ENCODE peak calls at places on chromosomes 11 and 22, in eight cellular contexts. H is nephron progenitor cell, O is astrocyte of the cerebellum, S is upper lobe of right lung, A is anterior cingulate cortex, E is GM03348, N is WTC11, L is HS-5. C is an unnamed sample.
A peak's percentile ranks its signal among the peaks of the same experiment; 100 is the strongest.

GRCh38 chr11:8288166-8288772 is 24.6 kb upstream of the LMO1 start:
- DNase-seq in H (no peak), O (no peak), S (no peak), A (no peak), E (no peak), N (no peak), L (no peak), C (no peak)

GRCh38 chr11:17102447-17102846 is 25.0 kb upstream of the RPS13 start:
- DNase-seq in H (no peak), O (no peak), S (no peak), A (no peak), E (peak; percentile 21), N (no peak), L (no peak), C (no peak)

GRCh38 chr22:37018815-37019308 is 385 bp downstream of the TST start:
- DNase-seq in H (peak; percentile 77), O (no peak), S (peak; percentile 83), A (no peak), E (peak; percentile 77), N (peak; percentile 72), L (no peak), C (no peak)

GRCh38 chr22:44738347-44738715 is 14.0 kb upstream of the ARHGAP8 start:
- DNase-seq in H (no peak), O (no peak), S (no peak), A (no peak), E (no peak), N (no peak), L (no peak), C (no peak)

GRCh38 chr22:46947516-46948260 is 185.2 kb downstream of the TBC1D22A start:
- DNase-seq in H (no peak), O (no peak), S (no peak), A (no peak), E (no peak), N (no peak), L (no peak), C (no peak)

GRCh38 chr11:94494200-94494545 is 389 bp downstream of the ANKRD49 start:
- DNase-seq in H (no peak), O (no peak), S (no peak), A (no peak), E (no peak), N (no peak), L (no peak), C (no peak)

GRCh38 chr22:23069502-23070357 is 589 bp upstream of the GNAZ start:
- DNase-seq in H (peak; percentile 99), O (peak; percentile 40), S (peak; percentile 95), A (peak; percentile 78), E (peak; percentile 100), N (peak; percentile 93), L (peak; percentile 38), C (peak; percentile 39)

GRCh38 chr11:57331720-57332119 is 4.0 kb downstream of the SSRP1 start:
- DNase-seq in H (no peak), O (no peak), S (no peak), A (no peak), E (no peak), N (no peak), L (no peak), C (no peak)

GRCh38 chr11:3907590-3907989 is 52.1 kb downstream of the STIM1 start:
- DNase-seq in H (no peak), O (no peak), S (no peak), A (no peak), E (no peak), N (no peak), L (no peak), C (no peak)